ENCODE peak calls at places on chromosome 3, in seven cellular contexts. F, K, A, T, W, D and P are unnamed samples.
A peak's percentile ranks its signal among the peaks of the same experiment; 100 is the strongest.

GRCh38 chr3:58531555-58531954 is 5.4 kb downstream of the ACOX2 start:
- DNase-seq in F (no peak), K (no peak), A (no peak), T (no peak), W (no peak), D (no peak), P (no peak)

GRCh38 chr3:194364652-194365434 is 4.7 kb downstream of the LRRC15 start:
- DNase-seq in F (no peak), K (peak; percentile 4), A (no peak), T (peak; percentile 76), W (peak; percentile 66), D (no peak), P (peak; percentile 21)

GRCh38 chr3:68151359-68151758 is 496.9 kb upstream of the SUCLG2 start:
- DNase-seq in F (no peak), K (no peak), A (no peak), T (no peak), W (no peak), D (no peak), P (no peak)

GRCh38 chr3:176987901-176988300 is 209.4 kb downstream of the TBL1XR1 start:
- DNase-seq in F (no peak), K (peak; percentile 76), A (peak; percentile 54), T (peak; percentile 90), W (no peak), D (no peak), P (no peak)

GRCh38 chr3:119759962-119760361 is 21.9 kb upstream of the NR1I2 start:
- DNase-seq in F (no peak), K (no peak), A (no peak), T (no peak), W (no peak), D (no peak), P (no peak)

GRCh38 chr3:81352867-81353266 is 408.6 kb downstream of the GBE1 start:
- DNase-seq in F (peak; percentile 38), K (peak; percentile 23), A (no peak), T (peak; percentile 56), W (no peak), D (no peak), P (no peak)

GRCh38 chr3:7695067-7695466 is 806.6 kb upstream of the LMCD1 start:
- DNase-seq in F (no peak), K (no peak), A (no peak), T (peak; percentile 4), W (no peak), D (no peak), P (no peak)

GRCh38 chr3:73475717-73476116 is 149.0 kb downstream of the PDZRN3 start:
- DNase-seq in F (no peak), K (no peak), A (no peak), T (no peak), W (no peak), D (no peak), P (no peak)

GRCh38 chr3:116443096-116443793 is 2.0 kb downstream of the LSAMP start:
- DNase-seq in F (peak; percentile 3), K (no peak), A (no peak), T (peak; percentile 8), W (no peak), D (no peak), P (no peak)

GRCh38 chr3:72285483-72285882 is 500.5 kb upstream of the PROK2 start:
- DNase-seq in F (no peak), K (no peak), A (no peak), T (no peak), W (no peak), D (no peak), P (no peak)

GRCh38 chr3:159804726-159805410 is 183.8 kb upstream of the IL12A start:
- DNase-seq in F (peak; percentile 89), K (peak; percentile 87), A (peak; percentile 49), T (peak; percentile 94), W (peak; percentile 74), D (no peak), P (peak; percentile 64)

GRCh38 chr3:126957776-126958637 is 24.9 kb upstream of the PLXNA1 start:
- DNase-seq in F (no peak), K (no peak), A (no peak), T (no peak), W (no peak), D (no peak), P (no peak)

GRCh38 chr3:98733055-98733777 is 29.9 kb upstream of the ST3GAL6 start:
- DNase-seq in F (peak; percentile 67), K (no peak), A (peak; percentile 67), T (peak; percentile 61), W (no peak), D (no peak), P (peak; percentile 26)

GRCh38 chr3:19425825-19426224 is 277.5 kb downstream of the KCNH8 start:
- DNase-seq in F (no peak), K (no peak), A (no peak), T (no peak), W (no peak), D (no peak), P (no peak)

GRCh38 chr3:106593381-106593780 is 724.6 kb upstream of the CBLB start:
- DNase-seq in F (no peak), K (no peak), A (no peak), T (no peak), W (no peak), D (no peak), P (no peak)

GRCh38 chr3:47512416-47513124 is 942 bp downstream of the ELP6 start:
- DNase-seq in F (peak; percentile 50), K (peak; percentile 4), A (no peak), T (peak; percentile 31), W (no peak), D (peak; percentile 29), P (peak; percentile 33)

GRCh38 chr3:35651888-35652287 is 12.6 kb downstream of the ARPP21 start:
- DNase-seq in F (no peak), K (peak; percentile 50), A (no peak), T (peak; percentile 40), W (no peak), D (no peak), P (no peak)

GRCh38 chr3:115623414-115623868 is at the start of gene GAP43:
- DNase-seq in F (peak; percentile 66), K (peak; percentile 85), A (no peak), T (peak; percentile 86), W (peak; percentile 57), D (no peak), P (peak; percentile 22)

GRCh38 chr3:172848910-172849309 is 98.4 kb downstream of the ECT2 start:
- DNase-seq in F (no peak), K (peak; percentile 51), A (no peak), T (peak; percentile 88), W (no peak), D (no peak), P (no peak)

GRCh38 chr3:31377045-31377642 is 155.6 kb upstream of the STT3B start:
- DNase-seq in F (no peak), K (peak; percentile 85), A (no peak), T (peak; percentile 21), W (peak; percentile 44), D (no peak), P (no peak)

DNA sequence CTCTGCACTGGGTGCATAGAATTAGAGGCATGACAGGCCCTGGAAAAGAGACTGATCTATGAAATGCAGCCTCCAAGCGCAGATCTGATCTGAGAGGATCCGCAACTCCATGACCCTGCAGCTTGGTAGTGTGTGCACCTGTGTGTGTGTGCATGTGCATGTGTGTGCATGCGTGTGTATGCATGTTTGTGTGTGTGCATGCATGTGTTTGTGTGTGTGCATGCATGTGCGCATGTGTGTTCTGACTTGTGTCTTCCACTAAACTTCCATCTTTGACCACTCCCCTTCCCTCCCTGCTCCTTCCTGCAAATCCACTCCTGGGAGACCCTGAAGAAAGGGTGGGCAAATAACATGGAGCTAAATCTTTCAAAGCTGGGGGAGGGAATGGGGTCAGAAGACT is 256.9 kb downstream of the PLCL2 start:
- DNase-seq in F (no peak), K (no peak), A (no peak), T (no peak), W (no peak), D (no peak), P (no peak)
- H3K27ac ChIP-seq in F (no peak overlapping the region), K (no peak overlapping the region), A (no peak overlapping the region), T (no peak overlapping the region), W (no peak overlapping the region), D (no peak overlapping the region), P (no peak overlapping the region)

GRCh38 chr3:147369231-147369630 is 37.1 kb downstream of the ZIC4 start:
- DNase-seq in F (no peak), K (no peak), A (no peak), T (no peak), W (no peak), D (no peak), P (no peak)

GRCh38 chr3:147368561-147369151 is 37.7 kb downstream of the ZIC4 start:
- DNase-seq in F (peak; percentile 57), K (no peak), A (no peak), T (no peak), W (no peak), D (no peak), P (no peak)

GRCh38 chr3:147371141-147371540 is 35.2 kb downstream of the ZIC4 start:
- DNase-seq in F (no peak), K (no peak), A (no peak), T (no peak), W (no peak), D (no peak), P (no peak)

GRCh38 chr3:147370316-147370715 is 36.0 kb downstream of the ZIC4 start:
- DNase-seq in F (no peak), K (no peak), A (no peak), T (no peak), W (no peak), D (no peak), P (no peak)

DNA sequence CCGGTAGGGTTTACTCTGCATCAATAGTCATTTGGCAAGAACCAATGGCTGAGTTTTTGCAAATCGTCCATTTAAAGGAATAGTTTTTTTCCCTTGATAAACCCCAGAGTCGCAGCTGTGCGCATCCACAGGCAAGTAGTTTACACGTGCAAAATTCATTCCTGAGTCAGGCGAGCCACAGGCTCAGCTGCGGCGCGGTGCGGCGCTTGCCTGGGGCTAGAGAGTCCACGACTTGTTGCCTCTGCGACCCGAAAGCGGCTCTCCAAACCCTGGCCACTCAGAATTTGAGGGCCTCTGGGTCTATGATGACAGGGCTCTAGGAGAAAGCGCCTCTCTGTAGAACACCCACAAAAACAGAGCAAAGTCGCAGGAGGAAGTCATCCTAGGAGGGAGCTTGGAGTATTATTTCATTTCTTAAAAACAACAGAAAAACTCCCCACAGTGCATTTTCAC is 36.6 kb downstream of the ZIC4 start:
- DNase-seq in F (peak; percentile 74), K (no peak), A (no peak), T (no peak), W (no peak), D (no peak), P (no peak)
- H3K4me3 ChIP-seq in F (no peak overlapping the region), K (peak overlapping the region; percentile 47), A (no peak overlapping the region), T (no peak overlapping the region), W (no peak overlapping the region), D (no peak overlapping the region), P (no peak overlapping the region)

DNA sequence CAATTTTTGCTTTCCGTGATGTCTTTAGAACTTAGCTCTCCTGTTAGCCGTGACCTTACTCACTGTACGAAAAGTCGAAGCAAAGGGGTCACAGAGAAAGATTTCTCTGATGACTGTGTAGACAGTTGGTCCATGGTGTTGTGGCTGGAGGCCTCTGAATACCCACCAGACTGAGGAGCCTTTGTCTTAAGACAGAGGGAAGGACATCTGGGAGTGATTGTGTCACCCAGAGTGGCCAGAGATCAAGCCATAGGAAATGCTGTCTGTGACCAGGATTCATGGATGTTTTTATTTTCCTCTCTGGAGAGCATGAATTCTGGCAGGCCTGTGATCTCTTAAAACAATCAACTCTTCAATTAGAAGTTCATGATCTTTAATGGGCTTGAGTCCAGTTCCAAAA is 199.0 kb upstream of the CTDSPL start:
- DNase-seq in F (no peak), K (no peak), A (no peak), T (no peak), W (no peak), D (no peak), P (no peak)
- H3K27ac ChIP-seq in F (no peak overlapping the region), K (no peak overlapping the region), A (no peak overlapping the region), T (no peak overlapping the region), W (no peak overlapping the region), D (no peak overlapping the region), P (no peak overlapping the region)

GRCh38 chr3:64488938-64489337 is 198.9 kb downstream of the ADAMTS9 start:
- DNase-seq in F (peak; percentile 11), K (no peak), A (no peak), T (no peak), W (no peak), D (no peak), P (no peak)
- H3K4me3 ChIP-seq in F (peak overlapping the region; percentile 13), K (no peak overlapping the region), A (no peak overlapping the region), T (no peak overlapping the region), W (no peak overlapping the region), D (no peak overlapping the region), P (no peak overlapping the region)